ENCODE peak calls at places on chromosomes 12 and 14, in ten cellular contexts. One of them, this sample, is unnamed.
A peak's percentile ranks its signal among the peaks of the same experiment; 100 is the strongest.

GRCh38 chr14:91523972-91524371 is 13.9 kb upstream of the PPP4R3A start:
- DNase-seq in stimulated activated CD8-positive, alpha-beta memory T cell treated with anti-CD3 and anti-CD28 coated beads, Interleukin-12 subunit alpha, Interleukin-12 subunit beta, amount 100 ng/mL, for 4 hours: no peak
- DNase-seq in GM04503: no peak
- DNase-seq in ACHN: no peak
- DNase-seq in NCI-H226: no peak
- DNase-seq in heart right ventricle: no peak
- DNase-seq in uterus: no peak
- DNase-seq in esophagus muscularis mucosa: no peak
- DNase-seq in B cell: no peak
- DNase-seq in HEK293T: no peak
- DNase-seq in this sample: no peak

GRCh38 chr12:105382771-105383632 is 52.5 kb downstream of the C12orf75 start:
- DNase-seq in stimulated activated CD8-positive, alpha-beta memory T cell treated with anti-CD3 and anti-CD28 coated beads, Interleukin-12 subunit alpha, Interleukin-12 subunit beta, amount 100 ng/mL, for 4 hours: no peak
- DNase-seq in HEK293T: peak; percentile 63
- DNase-seq in NCI-H226: peak; percentile 31
- DNase-seq in GM04503: peak; percentile 47
- DNase-seq in ACHN: peak; percentile 91
- DNase-seq in esophagus muscularis mucosa: peak; percentile 70
- DNase-seq in uterus: peak; percentile 27
- DNase-seq in heart right ventricle: no peak
- DNase-seq in B cell: peak; percentile 58
- DNase-seq in this sample: peak; percentile 38

GRCh38 chr14:95407342-95407741 is 87.6 kb upstream of the CLMN start:
- DNase-seq in stimulated activated CD8-positive, alpha-beta memory T cell treated with anti-CD3 and anti-CD28 coated beads, Interleukin-12 subunit alpha, Interleukin-12 subunit beta, amount 100 ng/mL, for 4 hours: no peak
- DNase-seq in heart right ventricle: no peak
- DNase-seq in NCI-H226: no peak
- DNase-seq in GM04503: no peak
- DNase-seq in HEK293T: no peak
- DNase-seq in esophagus muscularis mucosa: no peak
- DNase-seq in ACHN: no peak
- DNase-seq in B cell: no peak
- DNase-seq in uterus: peak; percentile 35
- DNase-seq in this sample: no peak

GRCh38 chr12:22684526-22685118 is 59.7 kb downstream of the ETNK1 start:
- DNase-seq in heart right ventricle: no peak
- DNase-seq in NCI-H226: peak; percentile 7
- DNase-seq in esophagus muscularis mucosa: no peak
- DNase-seq in B cell: no peak
- DNase-seq in HEK293T: peak; percentile 12
- DNase-seq in GM04503: no peak
- DNase-seq in stimulated activated CD8-positive, alpha-beta memory T cell treated with anti-CD3 and anti-CD28 coated beads, Interleukin-12 subunit alpha, Interleukin-12 subunit beta, amount 100 ng/mL, for 4 hours: no peak
- DNase-seq in ACHN: peak; percentile 73
- DNase-seq in uterus: no peak
- DNase-seq in this sample: peak; percentile 55

GRCh38 chr12:124508323-124509096 is 58.9 kb downstream of the NCOR2 start:
- DNase-seq in GM04503: no peak
- DNase-seq in heart right ventricle: peak; percentile 23
- DNase-seq in uterus: peak; percentile 66
- DNase-seq in ACHN: no peak
- DNase-seq in B cell: no peak
- DNase-seq in NCI-H226: no peak
- DNase-seq in esophagus muscularis mucosa: no peak
- DNase-seq in stimulated activated CD8-positive, alpha-beta memory T cell treated with anti-CD3 and anti-CD28 coated beads, Interleukin-12 subunit alpha, Interleukin-12 subunit beta, amount 100 ng/mL, for 4 hours: no peak
- DNase-seq in HEK293T: no peak
- DNase-seq in this sample: no peak

GRCh38 chr14:70315942-70316341 is 43.5 kb downstream of the COX16 start:
- DNase-seq in ACHN: no peak
- DNase-seq in esophagus muscularis mucosa: no peak
- DNase-seq in NCI-H226: no peak
- DNase-seq in B cell: no peak
- DNase-seq in HEK293T: no peak
- DNase-seq in uterus: no peak
- DNase-seq in stimulated activated CD8-positive, alpha-beta memory T cell treated with anti-CD3 and anti-CD28 coated beads, Interleukin-12 subunit alpha, Interleukin-12 subunit beta, amount 100 ng/mL, for 4 hours: no peak
- DNase-seq in heart right ventricle: no peak
- DNase-seq in GM04503: no peak
- DNase-seq in this sample: no peak

GRCh38 chr14:75283162-75283883 is 4.7 kb downstream of the FOS start:
- DNase-seq in heart right ventricle: no peak
- DNase-seq in uterus: no peak
- DNase-seq in B cell: no peak
- DNase-seq in HEK293T: no peak
- DNase-seq in ACHN: peak; percentile 14
- DNase-seq in stimulated activated CD8-positive, alpha-beta memory T cell treated with anti-CD3 and anti-CD28 coated beads, Interleukin-12 subunit alpha, Interleukin-12 subunit beta, amount 100 ng/mL, for 4 hours: no peak
- DNase-seq in GM04503: no peak
- DNase-seq in esophagus muscularis mucosa: no peak
- DNase-seq in NCI-H226: no peak
- DNase-seq in this sample: no peak

GRCh38 chr12:124321040-124321481 is 26.2 kb downstream of the RFLNA start:
- DNase-seq in GM04503: no peak
- DNase-seq in B cell: peak; percentile 78
- DNase-seq in HEK293T: peak; percentile 70
- DNase-seq in ACHN: peak; percentile 71
- DNase-seq in NCI-H226: peak; percentile 35
- DNase-seq in uterus: peak; percentile 47
- DNase-seq in heart right ventricle: peak; percentile 79
- DNase-seq in stimulated activated CD8-positive, alpha-beta memory T cell treated with anti-CD3 and anti-CD28 coated beads, Interleukin-12 subunit alpha, Interleukin-12 subunit beta, amount 100 ng/mL, for 4 hours: peak; percentile 24
- DNase-seq in esophagus muscularis mucosa: no peak
- DNase-seq in this sample: peak; percentile 25

GRCh38 chr14:31138301-31138700 is 69.3 kb downstream of the HECTD1 start:
- DNase-seq in heart right ventricle: no peak
- DNase-seq in GM04503: no peak
- DNase-seq in esophagus muscularis mucosa: no peak
- DNase-seq in uterus: no peak
- DNase-seq in stimulated activated CD8-positive, alpha-beta memory T cell treated with anti-CD3 and anti-CD28 coated beads, Interleukin-12 subunit alpha, Interleukin-12 subunit beta, amount 100 ng/mL, for 4 hours: no peak
- DNase-seq in HEK293T: no peak
- DNase-seq in ACHN: no peak
- DNase-seq in B cell: no peak
- DNase-seq in NCI-H226: no peak
- DNase-seq in this sample: no peak

GRCh38 chr14:65286443-65286842 is 126.1 kb upstream of the FUT8 start:
- DNase-seq in GM04503: no peak
- DNase-seq in B cell: peak; percentile 57
- DNase-seq in ACHN: no peak
- DNase-seq in heart right ventricle: no peak
- DNase-seq in HEK293T: no peak
- DNase-seq in esophagus muscularis mucosa: no peak
- DNase-seq in stimulated activated CD8-positive, alpha-beta memory T cell treated with anti-CD3 and anti-CD28 coated beads, Interleukin-12 subunit alpha, Interleukin-12 subunit beta, amount 100 ng/mL, for 4 hours: no peak
- DNase-seq in uterus: no peak
- DNase-seq in NCI-H226: no peak
- DNase-seq in this sample: no peak